ENCODE peak calls at places on chromosomes 12 and 14, in ten cellular contexts. S, M, Z, L, U, V, F, O, R and I are unnamed samples.
A peak's percentile ranks its signal among the peaks of the same experiment; 100 is the strongest.

GRCh38 chr14:68397827-68398226 is 395.0 kb downstream of the ZFP36L1 start:
- DNase-seq in S (no peak), M (no peak), Z (no peak), L (no peak), U (no peak), V (no peak), F (no peak), O (no peak), R (no peak), I (no peak)

GRCh38 chr12:1797991-1798733 is 22.2 kb upstream of the LRTM2 start:
- DNase-seq in S (no peak), M (no peak), Z (peak; percentile 3), L (no peak), U (no peak), V (peak; percentile 40), F (no peak), O (no peak), R (peak; percentile 69), I (no peak)

GRCh38 chr12:19130224-19131019 is 889 bp downstream of the PLEKHA5 start:
- DNase-seq in S (no peak), M (no peak), Z (peak; percentile 29), L (peak; percentile 39), U (peak; percentile 19), V (peak; percentile 82), F (no peak), O (peak; percentile 45), R (peak; percentile 71), I (peak; percentile 29)

GRCh38 chr12:123251403-123252076 is 18.3 kb downstream of the MTRFR start:
- DNase-seq in S (no peak), M (no peak), Z (no peak), L (no peak), U (no peak), V (no peak), F (no peak), O (no peak), R (no peak), I (no peak)

GRCh38 chr12:34391771-34392581 is 369.7 kb downstream of the ALG10 start:
- DNase-seq in S (no peak), M (no peak), Z (no peak), L (no peak), U (no peak), V (no peak), F (no peak), O (no peak), R (peak; percentile 46), I (peak; percentile 12)

GRCh38 chr12:1350055-1350933 is 244.1 kb downstream of the FBXL14 start:
- DNase-seq in S (no peak), M (peak; percentile 74), Z (no peak), L (no peak), U (peak; percentile 54), V (no peak), F (no peak), O (peak; percentile 21), R (no peak), I (no peak)

GRCh38 chr14:32254952-32255679 is 52.0 kb upstream of the RNU6-8 start:
- DNase-seq in S (no peak), M (no peak), Z (peak; percentile 43), L (peak; percentile 67), U (peak; percentile 76), V (peak; percentile 75), F (peak; percentile 23), O (peak; percentile 66), R (no peak), I (peak; percentile 63)

GRCh38 chr12:114711689-114712152 is 27.7 kb upstream of the TBX3 start:
- DNase-seq in S (no peak), M (peak; percentile 21), Z (no peak), L (no peak), U (no peak), V (no peak), F (no peak), O (no peak), R (no peak), I (no peak)

GRCh38 chr12:72388322-72388721 is 116.2 kb downstream of the TRHDE start:
- DNase-seq in S (no peak), M (no peak), Z (no peak), L (no peak), U (no peak), V (no peak), F (no peak), O (no peak), R (no peak), I (no peak)

GRCh38 chr12:44510510-44510909 is 365.6 kb downstream of the NELL2 start:
- DNase-seq in S (no peak), M (no peak), Z (no peak), L (no peak), U (no peak), V (no peak), F (no peak), O (no peak), R (no peak), I (no peak)

GRCh38 chr12:46560078-46560477 is 187.5 kb upstream of the SLC38A2 start:
- DNase-seq in S (no peak), M (no peak), Z (no peak), L (no peak), U (no peak), V (no peak), F (no peak), O (no peak), R (no peak), I (no peak)

GRCh38 chr12:4107436-4107878 is 166.1 kb upstream of the CCND2 start:
- DNase-seq in S (no peak), M (no peak), Z (peak; percentile 79), L (peak; percentile 50), U (peak; percentile 51), V (peak; percentile 78), F (no peak), O (peak; percentile 41), R (no peak), I (peak; percentile 83)
- TF ChIP-seq CTCF in S (peak; percentile 66), M (peak; percentile 53), Z (peak; percentile 78), L (peak; percentile 59), U (peak; percentile 31), V (peak; percentile 86), F (peak; percentile 53), O (peak; percentile 45), R (peak; percentile 71), I (peak; percentile 72)

GRCh38 chr14:65019944-65020566 is 33.4 kb downstream of the FNTB start:
- DNase-seq in S (no peak), M (peak; percentile 60), Z (peak; percentile 58), L (peak; percentile 27), U (peak; percentile 80), V (peak; percentile 42), F (no peak), O (peak; percentile 50), R (no peak), I (peak; percentile 62)
- TF ChIP-seq CTCF in S (peak; percentile 66), M (peak; percentile 77), Z (peak; percentile 29), L (peak; percentile 64), U (peak; percentile 64), V (peak; percentile 70), F (peak; percentile 29), O (peak; percentile 28), R (peak; percentile 74), I (peak; percentile 38)

GRCh38 chr12:57491393-57492280 is 3.8 kb downstream of the MARS1 start:
- DNase-seq in S (no peak), M (no peak), Z (no peak), L (no peak), U (peak; percentile 56), V (no peak), F (no peak), O (no peak), R (no peak), I (no peak)
- TF ChIP-seq CTCF in S (no peak), M (peak; percentile 26), Z (no peak), L (no peak), U (no peak), V (peak; percentile 41), F (no peak), O (peak; percentile 16), R (no peak), I (no peak)

GRCh38 chr12:128825845-128826244 is 2.1 kb upstream of the SLC15A4 start:
- DNase-seq in S (no peak), M (no peak), Z (no peak), L (no peak), U (no peak), V (no peak), F (no peak), O (no peak), R (no peak), I (no peak)

GRCh38 chr12:128827724-128828123 is 4.0 kb upstream of the SLC15A4 start:
- DNase-seq in S (no peak), M (no peak), Z (no peak), L (no peak), U (no peak), V (no peak), F (no peak), O (no peak), R (no peak), I (no peak)

GRCh38 chr12:128823216-128823915 is 392 bp downstream of the SLC15A4 start:
- DNase-seq in S (no peak), M (no peak), Z (peak; percentile 46), L (peak; percentile 8), U (no peak), V (peak; percentile 80), F (no peak), O (peak; percentile 71), R (peak; percentile 75), I (peak; percentile 43)

GRCh38 chr12:128820723-128821432 is 2.9 kb downstream of the SLC15A4 start:
- DNase-seq in S (peak; percentile 25), M (no peak), Z (peak; percentile 84), L (no peak), U (no peak), V (no peak), F (no peak), O (no peak), R (no peak), I (peak; percentile 78)

GRCh38 chr12:128823916-128824839 is at the start of gene SLC15A4:
- DNase-seq in S (peak; percentile 93), M (peak; percentile 70), Z (peak; percentile 97), L (peak; percentile 78), U (peak; percentile 94), V (peak; percentile 98), F (peak; percentile 92), O (peak; percentile 99), R (peak; percentile 99), I (peak; percentile 97)
- TF ChIP-seq CTCF in S (no peak), M (no peak), Z (no peak), L (no peak), U (no peak), V (peak; percentile 40), F (no peak), O (no peak), R (no peak), I (peak; percentile 26)

GRCh38 chr12:57224973-57225679 is 4.4 kb upstream of the SHMT2 start:
- DNase-seq in S (no peak), M (no peak), Z (peak; percentile 77), L (peak; percentile 80), U (no peak), V (peak; percentile 91), F (no peak), O (peak; percentile 63), R (peak; percentile 85), I (peak; percentile 71)
- TF ChIP-seq CTCF in S (peak; percentile 44), M (no peak), Z (peak; percentile 68), L (peak; percentile 87), U (no peak), V (peak; percentile 98), F (no peak), O (peak; percentile 56), R (peak; percentile 65), I (peak; percentile 59)